ENCODE peak calls at places on chromosomes 5 and 9, in five cellular contexts. W, X, Z, F and E are unnamed samples.
A peak's percentile ranks its signal among the peaks of the same experiment; 100 is the strongest.

GRCh38 chr5:79547429-79547822 is 33.5 kb upstream of the HOMER1 start:
- DNase-seq in W (no peak), X (no peak), Z (no peak), F (no peak), E (peak; percentile 9)

GRCh38 chr5:112270299-112271293 is 148.5 kb downstream of the EPB41L4A start:
- DNase-seq in W (no peak), X (no peak), Z (no peak), F (no peak), E (no peak)

GRCh38 chr5:147303251-147303650 is 68.4 kb downstream of the STK32A start:
- DNase-seq in W (no peak), X (no peak), Z (no peak), F (no peak), E (peak; percentile 59)

GRCh38 chr5:136063778-136064465 is 35.1 kb downstream of the TGFBI start:
- DNase-seq in W (no peak), X (no peak), Z (no peak), F (no peak), E (no peak)

GRCh38 chr5:135243194-135244191 is 155.5 kb downstream of the MACROH2A1 start:
- DNase-seq in W (no peak), X (no peak), Z (peak; percentile 47), F (no peak), E (no peak)

GRCh38 chr5:153831976-153832375 is 206.7 kb downstream of the FAM114A2 start:
- DNase-seq in W (no peak), X (no peak), Z (no peak), F (no peak), E (no peak)

GRCh38 chr5:67815455-67816391 is 399.8 kb upstream of the PIK3R1 start:
- DNase-seq in W (no peak), X (no peak), Z (no peak), F (peak; percentile 40), E (no peak)

GRCh38 chr9:89623925-89624420 is 19.2 kb downstream of the GADD45G start:
- DNase-seq in W (peak; percentile 56), X (no peak), Z (no peak), F (peak; percentile 46), E (no peak)

GRCh38 chr9:109206670-109207069 is 39.6 kb upstream of the FRRS1L start:
- DNase-seq in W (no peak), X (no peak), Z (no peak), F (no peak), E (no peak)

GRCh38 chr9:33455952-33456351 is 8.6 kb upstream of the AQP3 start:
- DNase-seq in W (no peak), X (no peak), Z (no peak), F (no peak), E (no peak)

DNA sequence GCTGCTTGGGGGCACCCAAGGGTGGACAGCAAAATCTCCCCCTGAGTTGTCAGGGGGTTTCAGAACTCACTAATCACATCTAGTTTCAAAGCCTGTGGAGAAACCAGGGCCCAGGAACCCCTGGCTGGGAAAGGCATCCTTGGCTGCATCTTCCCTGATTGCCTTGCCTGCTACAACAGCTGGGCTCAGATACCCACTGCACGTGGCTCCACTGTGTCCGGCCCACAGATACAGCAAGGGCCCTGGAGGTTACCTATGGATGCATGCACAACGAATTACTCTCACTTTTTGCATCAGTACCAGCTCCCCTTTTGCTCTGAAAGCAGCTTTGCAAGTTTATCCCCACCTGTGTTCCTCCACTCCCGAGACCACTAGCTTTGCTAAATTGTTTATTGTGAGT is 55.0 kb downstream of the ATP10B start:
- DNase-seq in W (no peak), X (no peak), Z (no peak), F (no peak), E (no peak)
- TF ChIP-seq CTCF in W (no peak), X (no peak), Z (no peak), F (no peak), E (no peak)

GRCh38 chr5:169721771-169722170 is 84.7 kb downstream of the DOCK2 start:
- DNase-seq in W (no peak), X (no peak), Z (no peak), F (no peak), E (no peak)

GRCh38 chr5:169723103-169723831 is 86.2 kb downstream of the DOCK2 start:
- DNase-seq in W (no peak), X (no peak), Z (peak; percentile 29), F (no peak), E (no peak)

GRCh38 chr5:169717298-169717697 is 80.2 kb downstream of the DOCK2 start:
- DNase-seq in W (peak; percentile 76), X (no peak), Z (no peak), F (no peak), E (no peak)

GRCh38 chr5:169716287-169716686 is 79.2 kb downstream of the DOCK2 start:
- DNase-seq in W (no peak), X (no peak), Z (no peak), F (no peak), E (no peak)

GRCh38 chr5:169719360-169720314 is 82.6 kb downstream of the DOCK2 start:
- DNase-seq in W (no peak), X (no peak), Z (no peak), F (no peak), E (peak; percentile 55)
- TF ChIP-seq CTCF in W (no peak), X (no peak), Z (no peak), F (no peak), E (no peak)

GRCh38 chr9:5428794-5429528 is 8.8 kb downstream of the PLGRKT start:
- DNase-seq in W (no peak), X (no peak), Z (no peak), F (no peak), E (no peak)

GRCh38 chr9:5428172-5428571 is 9.6 kb downstream of the PLGRKT start:
- DNase-seq in W (no peak), X (no peak), Z (no peak), F (no peak), E (no peak)

GRCh38 chr9:5427005-5427404 is 10.7 kb downstream of the PLGRKT start:
- DNase-seq in W (no peak), X (no peak), Z (no peak), F (no peak), E (no peak)

GRCh38 chr9:5429873-5430564 is 7.7 kb downstream of the PLGRKT start:
- DNase-seq in W (no peak), X (no peak), Z (no peak), F (no peak), E (no peak)

DNA sequence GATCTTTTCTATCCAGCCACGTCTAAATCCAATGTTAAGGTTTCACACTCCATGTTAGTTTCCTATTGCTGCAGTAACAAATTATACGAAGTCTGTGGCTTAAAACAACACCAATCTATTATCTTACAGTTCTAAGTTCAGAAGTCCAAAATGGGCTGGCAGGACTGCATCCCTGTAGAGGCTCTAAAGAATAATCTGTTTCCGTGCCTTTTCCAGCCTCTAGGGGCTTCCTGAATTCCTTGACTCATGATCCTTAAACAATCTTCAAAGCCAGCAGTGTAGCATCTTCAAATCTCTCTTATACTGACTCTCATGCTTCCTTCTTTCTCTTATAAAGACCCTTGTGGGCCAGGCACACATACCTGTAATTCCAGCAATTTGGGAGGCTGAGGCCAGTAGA is 6.8 kb downstream of the PLGRKT start:
- DNase-seq in W (no peak), X (no peak), Z (no peak), F (no peak), E (no peak)
- TF ChIP-seq CTCF in W (no peak), X (no peak), Z (no peak), F (no peak), E (no peak)

GRCh38 chr9:34650816-34651215 is 1.2 kb upstream of the IL11RA start:
- DNase-seq in W (no peak), X (no peak), Z (no peak), F (no peak), E (peak; percentile 48)

GRCh38 chr9:34651286-34651685 is 699 bp upstream of the IL11RA start:
- DNase-seq in W (no peak), X (no peak), Z (peak; percentile 70), F (peak; percentile 55), E (peak; percentile 58)

GRCh38 chr9:34653131-34653530 is 1.1 kb downstream of the IL11RA start:
- DNase-seq in W (no peak), X (no peak), Z (no peak), F (no peak), E (no peak)

GRCh38 chr9:34652608-34653007 is 623 bp downstream of the IL11RA start:
- DNase-seq in W (no peak), X (no peak), Z (no peak), F (no peak), E (no peak)

DNA sequence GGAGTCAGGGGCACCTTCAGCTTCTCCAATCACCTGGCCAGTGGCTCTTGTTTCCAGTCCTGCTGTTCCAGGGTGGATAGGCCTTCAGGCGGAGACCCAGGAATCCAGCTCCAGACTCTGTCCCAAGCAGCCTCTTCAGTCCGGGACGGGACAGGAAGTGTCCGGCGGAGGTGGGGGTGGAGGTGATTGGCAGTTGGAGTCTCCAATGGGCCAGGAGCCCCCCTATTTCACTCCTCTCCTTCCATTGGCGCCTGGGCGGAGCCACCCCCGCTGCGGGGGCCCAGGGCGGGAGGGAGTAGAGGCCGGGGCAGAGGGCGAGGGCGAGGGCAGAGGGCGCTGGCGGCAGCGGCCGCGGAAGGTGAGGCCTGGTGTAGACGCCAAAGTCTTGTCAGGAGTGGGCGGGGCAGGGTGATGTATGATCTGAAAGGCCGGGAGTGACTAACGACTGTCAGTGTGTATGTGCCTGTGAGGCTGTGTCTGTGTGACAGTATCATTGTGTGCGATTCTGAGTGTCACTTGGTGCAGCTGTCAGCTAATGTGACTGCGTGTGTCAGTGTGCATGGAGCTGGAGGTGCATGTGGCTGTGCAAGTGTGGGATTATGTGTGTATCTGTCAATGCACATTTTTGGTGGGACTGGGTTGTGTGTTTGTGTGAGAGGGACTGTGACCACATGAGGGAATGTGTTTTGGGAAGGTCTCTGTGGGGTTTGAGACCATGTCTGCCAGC is at the start of gene IL11RA:
- DNase-seq in W (peak; percentile 66), X (peak; percentile 40), Z (peak; percentile 93), F (peak; percentile 95), E (peak; percentile 91)
- TF ChIP-seq CTCF in W (no peak), X (no peak), Z (no peak), F (no peak), E (no peak)

GRCh38 chr5:60699549-60700346 is at the start of gene DEPDC1B:
- DNase-seq in W (peak; percentile 78), X (peak; percentile 82), Z (peak; percentile 91), F (peak; percentile 83), E (peak; percentile 83)
- TF ChIP-seq CTCF in W (peak; percentile 8), X (peak; percentile 56), Z (no peak), F (peak; percentile 10), E (no peak)

GRCh38 chr5:109719978-109720377 is 30.3 kb downstream of the MAN2A1 start:
- DNase-seq in W (no peak), X (no peak), Z (no peak), F (no peak), E (no peak)
- TF ChIP-seq CTCF in W (no peak), X (no peak), Z (no peak), F (no peak), E (no peak)

DNA sequence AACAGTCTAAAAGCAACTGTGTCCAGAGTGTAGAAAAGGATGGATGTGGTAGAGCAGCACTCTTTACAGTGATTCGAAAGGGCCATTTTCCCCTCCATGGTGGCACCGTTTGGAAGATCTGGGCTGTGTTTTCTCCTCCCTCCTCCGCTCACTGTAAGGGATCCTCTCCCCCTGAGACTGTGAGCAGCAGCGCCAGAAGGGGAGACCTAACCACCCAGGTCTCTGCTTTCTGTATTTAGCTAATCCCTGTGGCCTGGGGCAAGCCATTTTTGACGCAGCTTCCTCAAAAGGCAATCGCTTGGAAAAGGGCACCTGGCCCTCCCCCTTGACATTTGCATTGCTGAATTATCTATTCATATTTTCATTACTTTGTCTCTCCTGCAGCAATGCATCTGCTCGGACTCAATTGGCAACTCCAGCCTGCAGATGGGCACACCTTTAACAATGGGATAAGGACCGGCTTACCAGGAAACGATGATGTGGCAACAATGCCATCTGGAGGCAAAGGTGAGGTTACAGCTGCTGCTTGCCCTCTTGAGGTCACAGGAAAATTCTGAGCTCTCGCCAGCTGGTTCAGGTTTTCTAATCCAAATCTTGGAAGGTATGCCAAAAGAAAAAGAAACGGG is 244.3 kb upstream of the WWC1 start:
- DNase-seq in W (no peak), X (peak; percentile 24), Z (peak; percentile 70), F (peak; percentile 60), E (no peak)
- TF ChIP-seq CTCF in W (no peak), X (peak; percentile 73), Z (peak; percentile 43), F (peak; percentile 49), E (peak; percentile 72)